ENCODE peak calls at places on chromosome 12, in four cellular contexts. One of them, this sample, is unnamed.

GRCh38 chr12:102120886-102121285 is 903 bp downstream of the PARPBP start:
- DNase-seq in HL-60: no peak
- DNase-seq in GM12878: no peak
- DNase-seq in K562: peak
- DNase-seq in this sample: no peak

GRCh38 chr12:123057505-123058265 is 77.2 kb downstream of the ARL6IP4 start:
- DNase-seq in HL-60: no peak
- DNase-seq in GM12878: no peak
- DNase-seq in K562: no peak
- DNase-seq in this sample: no peak

GRCh38 chr12:104132351-104132956 is 5.6 kb downstream of the NFYB start:
- DNase-seq in HL-60: no peak
- DNase-seq in GM12878: no peak
- DNase-seq in K562: peak
- DNase-seq in this sample: no peak

GRCh38 chr12:28258998-28259397 is 68.7 kb downstream of the CCDC91 start:
- DNase-seq in HL-60: no peak
- DNase-seq in GM12878: no peak
- DNase-seq in K562: no peak
- DNase-seq in this sample: no peak

GRCh38 chr12:25328082-25328712 is 77.5 kb upstream of the KRAS start:
- DNase-seq in HL-60: no peak
- DNase-seq in GM12878: no peak
- DNase-seq in K562: no peak
- DNase-seq in this sample: no peak

GRCh38 chr12:118979763-118980406 is 1.5 kb upstream of the SRRM4 start:
- DNase-seq in HL-60: peak
- DNase-seq in GM12878: no peak
- DNase-seq in K562: peak
- DNase-seq in this sample: peak

GRCh38 chr12:19200261-19200660 is 70.7 kb downstream of the PLEKHA5 start:
- DNase-seq in HL-60: no peak
- DNase-seq in GM12878: no peak
- DNase-seq in K562: no peak
- DNase-seq in this sample: no peak

GRCh38 chr12:108768591-108769500 is 37.5 kb upstream of the CORO1C start:
- DNase-seq in HL-60: peak
- DNase-seq in GM12878: peak
- DNase-seq in K562: no peak
- DNase-seq in this sample: peak

DNA sequence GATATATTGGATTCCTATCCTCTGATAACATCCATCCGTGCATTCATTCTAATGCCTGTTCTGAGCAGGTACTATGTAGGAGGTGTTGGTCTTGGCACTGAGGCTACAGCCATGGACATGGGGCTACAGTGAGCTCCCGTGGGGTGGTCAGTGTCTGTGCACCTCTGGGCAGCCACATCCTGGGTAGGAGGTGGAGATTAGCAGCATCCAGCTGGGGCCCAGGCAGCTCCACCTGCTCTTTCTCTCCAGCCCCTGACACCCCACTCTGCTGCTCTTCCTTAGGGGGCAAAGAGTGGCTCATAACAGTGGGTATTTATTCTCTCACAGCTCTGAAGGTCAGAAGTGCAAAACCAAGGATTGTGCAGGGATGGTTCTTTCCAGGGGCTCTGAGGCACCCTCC is 292.0 kb upstream of the SFSWAP start:
- DNase-seq in HL-60: no peak
- DNase-seq in GM12878: no peak
- DNase-seq in K562: no peak
- DNase-seq in this sample: no peak
- TF ChIP-seq SPI1 in HL-60: no peak
- TF ChIP-seq SPI1 in GM12878: no peak
- TF ChIP-seq SPI1 in K562: no peak
- TF ChIP-seq SPI1 in this sample: no peak

DNA sequence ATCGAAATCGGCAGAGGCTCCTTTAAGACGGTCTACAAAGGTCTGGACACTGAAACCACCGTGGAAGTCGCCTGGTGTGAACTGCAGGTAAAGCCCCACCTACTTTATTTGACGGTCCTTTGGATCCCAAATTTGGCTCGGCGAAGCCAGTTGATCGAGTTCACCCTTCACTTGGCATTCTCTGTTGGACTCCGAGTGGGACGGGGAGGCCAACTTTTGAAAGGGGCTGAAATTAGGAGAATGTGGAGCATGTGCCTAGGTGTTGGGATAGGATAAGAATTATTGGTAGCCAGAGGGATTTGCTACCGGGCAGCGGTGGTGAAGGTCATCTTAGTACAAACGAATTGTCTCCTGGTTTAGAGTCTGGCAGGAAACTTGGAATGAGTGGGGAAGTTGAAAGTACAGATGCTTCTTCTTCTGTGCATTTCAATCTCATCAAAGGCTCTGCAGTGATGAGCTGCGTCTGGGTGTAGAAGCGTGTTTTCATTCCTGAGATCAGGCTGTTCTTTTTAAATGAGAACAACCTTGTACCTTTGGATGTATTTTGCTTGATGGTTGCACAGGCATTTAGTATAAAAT is 1.9 kb downstream of the WNK1 start:
- DNase-seq in HL-60: no peak
- DNase-seq in GM12878: no peak
- DNase-seq in K562: peak
- DNase-seq in this sample: no peak
- TF ChIP-seq SPI1 in HL-60: no peak
- TF ChIP-seq SPI1 in GM12878: no peak
- TF ChIP-seq SPI1 in K562: no peak
- TF ChIP-seq SPI1 in this sample: no peak

DNA sequence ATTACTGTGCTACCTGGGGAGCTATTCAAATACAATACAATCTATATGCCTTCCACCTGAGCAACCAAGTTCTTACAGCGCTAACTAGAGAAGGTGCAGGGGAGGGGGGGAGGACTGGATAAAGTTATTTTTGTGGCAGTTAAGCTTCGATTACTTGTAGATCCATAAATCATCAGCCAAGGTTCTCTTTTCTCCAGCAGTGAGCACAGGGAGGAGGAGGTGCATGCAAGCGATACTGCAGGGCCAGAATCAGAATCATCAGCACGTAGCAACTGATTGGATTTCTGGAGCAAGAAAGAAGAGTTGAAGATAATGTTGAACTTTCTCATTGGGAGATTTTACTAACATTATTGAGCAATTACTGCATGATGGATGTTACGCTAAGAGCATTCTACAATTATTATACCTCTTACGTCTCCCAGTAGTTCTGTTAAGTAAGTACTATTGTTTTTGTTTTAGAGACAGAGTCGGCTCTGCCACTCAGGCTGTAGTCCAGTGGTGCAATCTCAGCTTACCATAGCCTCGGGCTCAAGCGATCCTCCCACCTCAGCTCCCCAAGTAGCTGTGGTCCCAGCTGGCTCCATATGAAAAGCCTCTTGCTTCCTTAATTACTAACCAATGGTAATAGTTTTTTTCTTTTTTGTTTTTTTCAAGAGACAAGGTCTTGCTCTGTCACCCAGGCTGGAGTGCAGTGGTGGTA is 74.6 kb upstream of the EEA1 start:
- DNase-seq in HL-60: no peak
- DNase-seq in GM12878: no peak
- DNase-seq in K562: no peak
- DNase-seq in this sample: no peak
- TF ChIP-seq SPI1 in HL-60: no peak
- TF ChIP-seq SPI1 in GM12878: no peak
- TF ChIP-seq SPI1 in K562: no peak
- TF ChIP-seq SPI1 in this sample: no peak

GRCh38 chr12:121326996-121327674 is 25.1 kb downstream of the ANAPC5 start:
- DNase-seq in HL-60: no peak
- DNase-seq in GM12878: no peak
- DNase-seq in K562: no peak
- DNase-seq in this sample: no peak
- TF ChIP-seq SPI1 in HL-60: no peak
- TF ChIP-seq SPI1 in GM12878: no peak
- TF ChIP-seq SPI1 in K562: no peak
- TF ChIP-seq SPI1 in this sample: no peak

GRCh38 chr12:30533518-30533917 is 162.2 kb downstream of the IPO8 start:
- DNase-seq in HL-60: no peak
- DNase-seq in GM12878: no peak
- DNase-seq in K562: no peak
- DNase-seq in this sample: no peak
- TF ChIP-seq SPI1 in HL-60: no peak
- TF ChIP-seq SPI1 in GM12878: no peak
- TF ChIP-seq SPI1 in K562: no peak
- TF ChIP-seq SPI1 in this sample: no peak

GRCh38 chr12:117092886-117093285 is 6.3 kb downstream of the TESC start:
- DNase-seq in HL-60: no peak
- DNase-seq in GM12878: no peak
- DNase-seq in K562: no peak
- DNase-seq in this sample: no peak
- TF ChIP-seq SPI1 in HL-60: no peak
- TF ChIP-seq SPI1 in GM12878: no peak
- TF ChIP-seq SPI1 in K562: no peak
- TF ChIP-seq SPI1 in this sample: no peak

GRCh38 chr12:3078086-3078820 is 1.1 kb downstream of the TSPAN9 start:
- DNase-seq in HL-60: no peak
- DNase-seq in GM12878: no peak
- DNase-seq in K562: no peak
- DNase-seq in this sample: no peak

GRCh38 chr12:3073438-3074255 is 3.5 kb upstream of the TSPAN9 start:
- DNase-seq in HL-60: peak
- DNase-seq in GM12878: peak
- DNase-seq in K562: peak
- DNase-seq in this sample: peak

GRCh38 chr12:3076730-3077571 is at the start of gene TSPAN9:
- DNase-seq in HL-60: peak
- DNase-seq in GM12878: no peak
- DNase-seq in K562: peak
- DNase-seq in this sample: peak

GRCh38 chr12:3075315-3075714 is 1.9 kb upstream of the TSPAN9 start:
- DNase-seq in HL-60: no peak
- DNase-seq in GM12878: no peak
- DNase-seq in K562: no peak
- DNase-seq in this sample: no peak

GRCh38 chr12:3077572-3078081 is 448 bp downstream of the TSPAN9 start:
- DNase-seq in HL-60: no peak
- DNase-seq in GM12878: no peak
- DNase-seq in K562: no peak
- DNase-seq in this sample: no peak
- TF ChIP-seq SPI1 in HL-60: no peak
- TF ChIP-seq SPI1 in GM12878: no peak
- TF ChIP-seq SPI1 in K562: no peak
- TF ChIP-seq SPI1 in this sample: no peak

GRCh38 chr12:3328081-3328480 is 162.9 kb upstream of the PRMT8 start:
- DNase-seq in HL-60: no peak
- DNase-seq in GM12878: no peak
- DNase-seq in K562: no peak
- DNase-seq in this sample: no peak

GRCh38 chr12:3330976-3331375 is 160.0 kb upstream of the PRMT8 start:
- DNase-seq in HL-60: no peak
- DNase-seq in GM12878: no peak
- DNase-seq in K562: no peak
- DNase-seq in this sample: no peak

GRCh38 chr12:3328571-3328970 is 162.4 kb upstream of the PRMT8 start:
- DNase-seq in HL-60: no peak
- DNase-seq in GM12878: no peak
- DNase-seq in K562: no peak
- DNase-seq in this sample: no peak

GRCh38 chr12:3326850-3327780 is 163.9 kb upstream of the PRMT8 start:
- DNase-seq in HL-60: no peak
- DNase-seq in GM12878: no peak
- DNase-seq in K562: no peak
- DNase-seq in this sample: no peak

GRCh38 chr12:3329361-3329760 is 161.6 kb upstream of the PRMT8 start:
- DNase-seq in HL-60: no peak
- DNase-seq in GM12878: no peak
- DNase-seq in K562: no peak
- DNase-seq in this sample: no peak
- TF ChIP-seq SPI1 in HL-60: no peak
- TF ChIP-seq SPI1 in GM12878: no peak
- TF ChIP-seq SPI1 in K562: no peak
- TF ChIP-seq SPI1 in this sample: no peak

This sample was measured in GM12891.